ENCODE peak calls at places on chromosomes 2 and 18, in six cellular contexts. One of them, this sample, is unnamed.

GRCh38 chr2:132668189-132668833 is 1.7 kb downstream of the LYPD1 start:
- DNase-seq in neuronal stem cell: no peak
- DNase-seq in adipocyte: no peak
- DNase-seq in CD4-positive, alpha-beta memory T cell: no peak
- DNase-seq in AG10803: no peak
- DNase-seq in astrocyte: peak
- DNase-seq in this sample: no peak

GRCh38 chr18:712401-713134 is at the start of gene ENOSF1:
- DNase-seq in neuronal stem cell: peak
- DNase-seq in adipocyte: peak
- DNase-seq in CD4-positive, alpha-beta memory T cell: peak
- DNase-seq in AG10803: peak
- DNase-seq in astrocyte: peak
- DNase-seq in this sample: peak

GRCh38 chr2:145598434-145598833 is 1078.5 kb upstream of the ZEB2 start:
- DNase-seq in neuronal stem cell: no peak
- DNase-seq in adipocyte: peak
- DNase-seq in CD4-positive, alpha-beta memory T cell: no peak
- DNase-seq in AG10803: no peak
- DNase-seq in astrocyte: peak
- DNase-seq in this sample: no peak

GRCh38 chr2:135052997-135053474 is 944 bp downstream of the RAB3GAP1 start:
- DNase-seq in neuronal stem cell: no peak
- DNase-seq in adipocyte: peak
- DNase-seq in CD4-positive, alpha-beta memory T cell: peak
- DNase-seq in AG10803: peak
- DNase-seq in astrocyte: peak
- DNase-seq in this sample: no peak

GRCh38 chr2:39512434-39512935 is 75.4 kb upstream of the MAP4K3 start:
- DNase-seq in neuronal stem cell: no peak
- DNase-seq in adipocyte: no peak
- DNase-seq in CD4-positive, alpha-beta memory T cell: no peak
- DNase-seq in AG10803: no peak
- DNase-seq in astrocyte: no peak
- DNase-seq in this sample: no peak

GRCh38 chr2:27264253-27264752 is 1.5 kb upstream of the SLC30A3 start:
- DNase-seq in neuronal stem cell: no peak
- DNase-seq in adipocyte: peak
- DNase-seq in CD4-positive, alpha-beta memory T cell: peak
- DNase-seq in AG10803: no peak
- DNase-seq in astrocyte: no peak
- DNase-seq in this sample: peak

GRCh38 chr2:207333599-207334308 is 168.0 kb upstream of the KLF7 start:
- DNase-seq in neuronal stem cell: no peak
- DNase-seq in adipocyte: no peak
- DNase-seq in CD4-positive, alpha-beta memory T cell: no peak
- DNase-seq in AG10803: no peak
- DNase-seq in astrocyte: peak
- DNase-seq in this sample: no peak

GRCh38 chr2:122734756-122735155 is 979.3 kb downstream of the TSN start:
- DNase-seq in neuronal stem cell: no peak
- DNase-seq in adipocyte: peak
- DNase-seq in CD4-positive, alpha-beta memory T cell: no peak
- DNase-seq in AG10803: peak
- DNase-seq in astrocyte: peak
- DNase-seq in this sample: peak

GRCh38 chr2:8630676-8631464 is 51.0 kb upstream of the ID2 start:
- DNase-seq in neuronal stem cell: no peak
- DNase-seq in adipocyte: no peak
- DNase-seq in CD4-positive, alpha-beta memory T cell: no peak
- DNase-seq in AG10803: no peak
- DNase-seq in astrocyte: no peak
- DNase-seq in this sample: peak

GRCh38 chr18:22558945-22559385 is 141.2 kb upstream of the CTAGE1 start:
- DNase-seq in neuronal stem cell: no peak
- DNase-seq in adipocyte: peak
- DNase-seq in CD4-positive, alpha-beta memory T cell: no peak
- DNase-seq in AG10803: peak
- DNase-seq in astrocyte: peak
- DNase-seq in this sample: peak

GRCh38 chr2:181886192-181886591 is 5.3 kb upstream of the ITPRID2 start:
- DNase-seq in neuronal stem cell: no peak
- DNase-seq in adipocyte: peak
- DNase-seq in CD4-positive, alpha-beta memory T cell: no peak
- DNase-seq in AG10803: no peak
- DNase-seq in astrocyte: peak
- DNase-seq in this sample: peak

GRCh38 chr2:1660656-1661650 is 83.4 kb downstream of the PXDN start:
- DNase-seq in neuronal stem cell: no peak
- DNase-seq in adipocyte: no peak
- DNase-seq in CD4-positive, alpha-beta memory T cell: no peak
- DNase-seq in AG10803: no peak
- DNase-seq in astrocyte: no peak
- DNase-seq in this sample: peak

GRCh38 chr18:77529492-77529891 is 279.8 kb downstream of the GALR1 start:
- DNase-seq in neuronal stem cell: no peak
- DNase-seq in adipocyte: no peak
- DNase-seq in CD4-positive, alpha-beta memory T cell: no peak
- DNase-seq in AG10803: no peak
- DNase-seq in astrocyte: no peak
- DNase-seq in this sample: no peak

GRCh38 chr2:3469486-3469885 is 49.8 kb downstream of the ADI1 start:
- DNase-seq in neuronal stem cell: no peak
- DNase-seq in adipocyte: no peak
- DNase-seq in CD4-positive, alpha-beta memory T cell: no peak
- DNase-seq in AG10803: no peak
- DNase-seq in astrocyte: no peak
- DNase-seq in this sample: peak
- H3K4me3 ChIP-seq in neuronal stem cell: no peak
- H3K4me3 ChIP-seq in adipocyte: no peak
- H3K4me3 ChIP-seq in CD4-positive, alpha-beta memory T cell: no peak
- H3K4me3 ChIP-seq in AG10803: no peak
- H3K4me3 ChIP-seq in astrocyte: no peak
- H3K4me3 ChIP-seq in this sample: no peak

GRCh38 chr2:237305579-237305978 is 108.4 kb downstream of the COL6A3 start:
- DNase-seq in neuronal stem cell: no peak
- DNase-seq in adipocyte: no peak
- DNase-seq in CD4-positive, alpha-beta memory T cell: no peak
- DNase-seq in AG10803: no peak
- DNase-seq in astrocyte: no peak
- DNase-seq in this sample: no peak
- H3K4me3 ChIP-seq in neuronal stem cell: no peak
- H3K4me3 ChIP-seq in adipocyte: no peak
- H3K4me3 ChIP-seq in CD4-positive, alpha-beta memory T cell: no peak
- H3K4me3 ChIP-seq in AG10803: no peak
- H3K4me3 ChIP-seq in astrocyte: no peak
- H3K4me3 ChIP-seq in this sample: no peak

DNA sequence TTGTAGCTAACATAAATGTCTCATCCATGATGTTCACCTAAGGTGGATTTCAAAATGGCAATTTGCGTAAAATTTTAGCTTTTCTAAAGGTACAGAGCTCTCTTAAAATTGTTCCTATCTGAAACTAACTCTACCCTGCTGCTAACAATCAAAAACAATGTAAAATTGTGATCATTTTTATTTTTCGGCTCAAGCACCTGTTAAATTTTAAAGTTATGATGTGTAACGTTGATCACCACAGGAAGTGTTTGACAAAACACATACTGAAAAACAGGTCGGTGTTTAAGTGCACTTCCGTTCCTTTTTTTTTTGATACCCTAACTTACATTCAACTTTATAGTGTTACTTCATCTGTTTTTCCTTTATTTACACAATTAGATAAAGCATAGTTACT is 6.1 kb upstream of the NCK2 start:
- DNase-seq in neuronal stem cell: no peak
- DNase-seq in adipocyte: no peak
- DNase-seq in CD4-positive, alpha-beta memory T cell: peak
- DNase-seq in AG10803: no peak
- DNase-seq in astrocyte: no peak
- DNase-seq in this sample: no peak
- H3K4me3 ChIP-seq in neuronal stem cell: no peak
- H3K4me3 ChIP-seq in adipocyte: no peak
- H3K4me3 ChIP-seq in CD4-positive, alpha-beta memory T cell: peak
- H3K4me3 ChIP-seq in AG10803: no peak
- H3K4me3 ChIP-seq in astrocyte: no peak
- H3K4me3 ChIP-seq in this sample: no peak

GRCh38 chr2:219440388-219441256 is 6.0 kb downstream of the SPEG start:
- DNase-seq in neuronal stem cell: no peak
- DNase-seq in adipocyte: peak
- DNase-seq in CD4-positive, alpha-beta memory T cell: no peak
- DNase-seq in AG10803: peak
- DNase-seq in astrocyte: peak
- DNase-seq in this sample: peak
- H3K4me3 ChIP-seq in neuronal stem cell: no peak
- H3K4me3 ChIP-seq in adipocyte: no peak
- H3K4me3 ChIP-seq in CD4-positive, alpha-beta memory T cell: no peak
- H3K4me3 ChIP-seq in AG10803: no peak
- H3K4me3 ChIP-seq in astrocyte: no peak
- H3K4me3 ChIP-seq in this sample: peak